ENCODE peak calls at places on chromosomes 12 and 14, in five cellular contexts. U is GM12878, X is K562, H is A549, J is HepG2. C is an unnamed sample.

GRCh38 chr14:100679707-100680438 is 46.8 kb upstream of the DLK1 start:
- DNase-seq in U (no peak), X (no peak), H (no peak), J (peak; percentile 83), C (no peak)

GRCh38 chr12:96198970-96199369 is 4.8 kb downstream of the ELK3 start:
- DNase-seq in U (no peak), X (no peak), H (peak; percentile 62), J (no peak), C (no peak)

GRCh38 chr12:122944588-122944987 is 21.7 kb downstream of the ABCB9 start:
- DNase-seq in U (no peak), X (no peak), H (peak; percentile 67), J (peak; percentile 33), C (no peak)

GRCh38 chr14:101571004-101571403 is 9.7 kb downstream of the DIO3 start:
- DNase-seq in U (no peak), X (no peak), H (no peak), J (no peak), C (no peak)

GRCh38 chr14:96267336-96267735 is 11.3 kb downstream of the BDKRB1 start:
- DNase-seq in U (no peak), X (no peak), H (no peak), J (no peak), C (no peak)

GRCh38 chr12:95838125-95838524 is 20.6 kb upstream of the SNRPF start:
- DNase-seq in U (no peak), X (no peak), H (peak; percentile 90), J (peak; percentile 49), C (no peak)

GRCh38 chr12:43806737-43807072 is 588 bp upstream of the TWF1 start:
- DNase-seq in U (no peak), X (no peak), H (no peak), J (no peak), C (no peak)

GRCh38 chr12:2678416-2678815 is 116.4 kb upstream of the FKBP4 start:
- DNase-seq in U (no peak), X (no peak), H (no peak), J (no peak), C (no peak)

GRCh38 chr14:94427016-94427613 is 25.5 kb downstream of the SERPINA11 start:
- DNase-seq in U (no peak), X (no peak), H (no peak), J (no peak), C (no peak)

GRCh38 chr14:50763386-50764007 is 67.5 kb downstream of the NIN start:
- DNase-seq in U (no peak), X (no peak), H (peak; percentile 63), J (no peak), C (no peak)

GRCh38 chr14:104249706-104250105 is 111.3 kb downstream of the KIF26A start:
- DNase-seq in U (no peak), X (no peak), H (no peak), J (no peak), C (no peak)

GRCh38 chr12:66235626-66236281 is 46.7 kb downstream of the IRAK3 start:
- DNase-seq in U (no peak), X (no peak), H (peak; percentile 27), J (no peak), C (peak; percentile 25)

GRCh38 chr14:99726538-99727095 is 42.5 kb downstream of the CYP46A1 start:
- DNase-seq in U (no peak), X (no peak), H (no peak), J (no peak), C (no peak)

GRCh38 chr14:55092326-55092725 is 36.7 kb upstream of the LGALS3 start:
- DNase-seq in U (no peak), X (no peak), H (no peak), J (no peak), C (no peak)

GRCh38 chr12:57047981-57048380 is 1.9 kb downstream of the MYO1A start:
- DNase-seq in U (no peak), X (no peak), H (no peak), J (no peak), C (no peak)

GRCh38 chr12:124174406-124174805 is 120.5 kb upstream of the RFLNA start:
- DNase-seq in U (no peak), X (no peak), H (no peak), J (no peak), C (no peak)

GRCh38 chr12:91643763-91644162 is 461.1 kb upstream of the DCN start:
- DNase-seq in U (no peak), X (no peak), H (no peak), J (no peak), C (no peak)

GRCh38 chr12:122356192-122356635 is 66.3 kb downstream of the CLIP1 start:
- DNase-seq in U (peak; percentile 19), X (peak; percentile 51), H (peak; percentile 77), J (peak; percentile 54), C (peak; percentile 69)

GRCh38 chr12:109618091-109618490 is 44.5 kb downstream of the MVK start:
- DNase-seq in U (no peak), X (no peak), H (no peak), J (no peak), C (no peak)

GRCh38 chr14:96663076-96663475 is 134.1 kb upstream of the VRK1 start:
- DNase-seq in U (no peak), X (no peak), H (no peak), J (no peak), C (no peak)

GRCh38 chr14:69693145-69693544 is 73.8 kb upstream of the SRSF5 start:
- DNase-seq in U (no peak), X (no peak), H (no peak), J (no peak), C (no peak)

GRCh38 chr12:27615331-27615891 is 80.8 kb upstream of the REP15 start:
- DNase-seq in U (no peak), X (no peak), H (peak; percentile 44), J (no peak), C (no peak)

GRCh38 chr14:92135269-92135668 is 13.5 kb downstream of the CPSF2 start:
- DNase-seq in U (no peak), X (peak; percentile 14), H (peak; percentile 59), J (peak; percentile 31), C (peak; percentile 11)

GRCh38 chr14:63650336-63650952 is 8.8 kb upstream of the WDR89 start:
- DNase-seq in U (peak; percentile 54), X (no peak), H (no peak), J (no peak), C (no peak)

GRCh38 chr14:33679461-33680225 is 271.2 kb downstream of the EGLN3 start:
- DNase-seq in U (no peak), X (no peak), H (no peak), J (no peak), C (no peak)

GRCh38 chr12:576613-577110 is 86.6 kb downstream of the NINJ2 start:
- DNase-seq in U (no peak), X (no peak), H (no peak), J (no peak), C (no peak)

GRCh38 chr12:76641073-76641472 is 81.5 kb upstream of the OSBPL8 start:
- DNase-seq in U (no peak), X (no peak), H (no peak), J (no peak), C (no peak)

GRCh38 chr12:71440393-71441349 is 1.1 kb downstream of the LGR5 start:
- DNase-seq in U (no peak), X (no peak), H (peak; percentile 10), J (peak; percentile 96), C (peak; percentile 49)

GRCh38 chr14:99079061-99079727 is 192.8 kb downstream of the BCL11B start:
- DNase-seq in U (no peak), X (no peak), H (no peak), J (no peak), C (no peak)

GRCh38 chr14:90023176-90023896 is 38.5 kb upstream of the KCNK13 start:
- DNase-seq in U (no peak), X (no peak), H (no peak), J (no peak), C (no peak)

DNA sequence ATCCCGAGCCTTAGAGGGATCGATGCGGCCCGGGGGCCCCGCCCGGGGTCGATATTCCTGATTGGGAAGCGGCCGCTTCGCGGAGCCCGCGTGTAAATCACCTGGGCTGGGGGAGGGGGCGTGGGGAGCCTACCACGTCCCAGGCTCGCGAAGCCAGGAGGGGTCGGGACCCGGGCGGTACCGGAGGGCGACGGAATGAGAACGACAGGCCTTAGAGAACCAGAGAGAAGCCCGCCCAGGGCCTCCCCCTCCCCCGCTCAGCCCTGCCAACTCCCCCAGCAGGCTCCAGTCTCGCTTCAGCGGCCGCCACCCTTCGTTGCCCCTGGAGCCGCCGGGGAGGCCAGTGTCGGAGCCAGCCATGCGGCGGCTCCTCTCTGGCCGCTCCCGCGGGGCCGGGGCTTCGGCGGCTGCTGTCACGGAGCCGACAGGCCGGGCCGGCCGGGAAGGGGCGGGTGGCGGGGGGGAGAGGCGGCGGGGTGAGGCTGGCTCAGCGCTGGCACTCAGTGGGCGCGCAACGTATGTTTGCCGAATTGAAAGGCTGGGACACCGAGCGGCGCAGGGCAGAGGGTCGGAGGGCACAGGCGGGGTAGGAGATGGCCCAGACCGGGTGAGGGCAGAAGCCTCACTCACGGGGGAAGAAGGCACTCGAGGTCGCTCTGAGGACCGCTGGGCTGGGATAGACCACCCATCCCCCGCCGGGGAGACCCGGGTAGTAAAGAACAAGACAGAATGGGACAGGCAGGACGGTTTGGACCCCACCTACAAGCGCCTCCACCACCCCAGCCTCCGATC is 1.4 kb upstream of the DNAJC22 start:
- DNase-seq in U (no peak), X (no peak), H (no peak), J (no peak), C (peak; percentile 64)
- TF ChIP-seq JUNB in U (no peak), X (no peak), H (no peak), J (no peak), C (no peak)

DNA sequence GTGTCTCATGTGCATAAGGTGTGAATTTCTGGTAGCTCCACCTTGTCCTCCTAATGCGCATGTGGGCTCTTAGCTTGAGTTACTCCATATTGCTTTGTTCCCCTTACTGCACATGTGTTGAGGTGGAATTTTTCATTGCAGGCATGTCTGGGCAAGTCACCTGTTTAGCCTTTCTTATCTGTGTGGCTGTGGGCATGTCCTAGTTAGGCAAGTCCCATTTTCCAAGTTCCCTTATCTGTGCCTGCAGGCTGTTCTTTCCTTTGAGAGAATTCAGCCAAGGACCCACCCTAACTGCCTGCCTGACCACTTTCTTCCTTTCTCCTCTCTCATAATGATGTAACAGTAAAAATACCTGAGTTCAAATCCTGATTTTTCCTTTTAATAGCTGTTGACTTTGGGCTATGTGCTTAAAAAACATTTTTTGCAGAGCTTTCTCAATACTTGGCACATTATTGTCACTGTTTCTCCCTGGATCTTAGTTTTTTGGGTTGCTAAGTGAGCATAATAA is 870.6 kb downstream of the NRXN3 start:
- DNase-seq in U (no peak), X (no peak), H (no peak), J (no peak), C (no peak)
- TF ChIP-seq JUNB in U (no peak), X (no peak), H (no peak), J (no peak), C (no peak)

GRCh38 chr14:22472935-22473854 is 115.8 kb downstream of the DAD1 start:
- DNase-seq in U (no peak), X (peak; percentile 12), H (peak; percentile 56), J (peak; percentile 56), C (peak; percentile 82)
- TF ChIP-seq JUNB in U (peak; percentile 61), X (no peak), H (no peak), J (no peak), C (no peak)

DNA sequence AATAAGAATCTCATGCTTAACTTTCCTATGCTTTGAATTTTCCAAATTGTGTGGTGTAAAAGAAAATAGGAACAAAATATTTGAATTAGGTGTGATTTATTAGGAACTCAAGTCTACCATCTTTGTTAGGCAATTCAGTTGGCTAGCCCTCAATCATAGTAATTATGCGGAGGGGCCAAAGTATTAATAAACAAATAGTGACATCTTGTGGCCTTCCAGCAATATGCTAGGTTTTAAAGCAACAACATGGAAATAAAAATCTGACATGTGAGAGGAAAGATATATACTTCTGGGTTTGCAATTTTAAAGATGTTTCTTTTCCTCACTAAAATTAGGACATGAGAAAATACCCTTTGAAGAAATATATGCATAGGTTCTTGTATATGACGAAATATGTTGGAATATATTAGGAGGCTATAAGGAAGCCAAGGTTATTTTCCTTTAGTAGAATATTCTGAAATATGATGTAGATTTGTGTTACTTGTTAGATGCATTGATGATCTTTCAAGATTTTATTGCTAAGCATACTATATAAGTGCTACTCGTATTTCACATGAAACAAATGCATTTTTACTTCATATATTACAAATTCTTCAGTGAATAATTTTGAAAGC is 200.4 kb downstream of the PTPRO start:
- DNase-seq in U (no peak), X (no peak), H (peak; percentile 54), J (peak; percentile 38), C (peak; percentile 69)
- TF ChIP-seq JUNB in U (no peak), X (no peak), H (no peak), J (no peak), C (no peak)